ENCODE peak calls at places on chromosome 3, in six cellular contexts. S is cardiac muscle cell, J is fibroblast of lung, A is fibroblast of pulmonary artery, M is astrocyte, H is neural crest cell. L is an unnamed sample.

GRCh38 chr3:10263549-10264363 is 15.5 kb downstream of the TATDN2 start:
- DNase-seq in A (peak; percentile 58), J (peak; percentile 46), M (peak; percentile 33), H (peak; percentile 47), S (peak; percentile 62), L (no peak)

GRCh38 chr3:188584162-188584529 is 430.2 kb downstream of the LPP start:
- DNase-seq in J (peak; percentile 77), A (peak; percentile 86), S (peak; percentile 90), M (peak; percentile 91), H (no peak), L (no peak)

GRCh38 chr3:42290966-42291714 is 25.2 kb upstream of the CCK start:
- DNase-seq in M (no peak), J (no peak), A (no peak), H (no peak), S (no peak), L (no peak)

GRCh38 chr3:113268917-113269316 is 57.6 kb downstream of the BOC start:
- DNase-seq in H (no peak), M (no peak), J (no peak), S (no peak), A (no peak), L (no peak)

GRCh38 chr3:186852994-186853393 is 10.5 kb downstream of the ADIPOQ start:
- DNase-seq in H (no peak), M (no peak), S (no peak), J (no peak), A (no peak), L (no peak)

GRCh38 chr3:63207066-63207590 is 71.0 kb upstream of the SYNPR start:
- DNase-seq in J (peak; percentile 83), M (no peak), A (no peak), H (no peak), S (no peak), L (no peak)

GRCh38 chr3:20458994-20459736 is 273.2 kb upstream of the SGO1 start:
- DNase-seq in J (peak; percentile 1), H (no peak), A (peak; percentile 66), M (no peak), S (peak; percentile 38), L (no peak)

GRCh38 chr3:149494759-149495580 is 20.5 kb downstream of the TM4SF4 start:
- DNase-seq in A (no peak), M (peak; percentile 53), H (no peak), J (no peak), S (no peak), L (no peak)

GRCh38 chr3:14774431-14774830 is 44.3 kb upstream of the FGD5 start:
- DNase-seq in H (no peak), S (no peak), M (no peak), A (no peak), J (no peak), L (peak; percentile 59)

GRCh38 chr3:73924063-73924462 is 299.3 kb upstream of the PDZRN3 start:
- DNase-seq in H (no peak), M (no peak), A (no peak), J (no peak), S (no peak), L (no peak)

GRCh38 chr3:42733501-42734262 is 31.1 kb upstream of the HHATL start:
- DNase-seq in J (no peak), M (no peak), A (no peak), H (no peak), S (no peak), L (no peak)

GRCh38 chr3:30193625-30194044 is 412.8 kb upstream of the TGFBR2 start:
- DNase-seq in J (no peak), A (no peak), S (no peak), H (no peak), M (no peak), L (no peak)

GRCh38 chr3:55455915-55456314 is 31.2 kb downstream of the WNT5A start:
- DNase-seq in J (no peak), S (no peak), M (no peak), H (no peak), A (no peak), L (no peak)

GRCh38 chr3:156187146-156187769 is 66.9 kb downstream of the KCNAB1 start:
- DNase-seq in A (peak; percentile 40), M (peak; percentile 92), H (no peak), S (peak; percentile 26), J (no peak), L (no peak)

DNA sequence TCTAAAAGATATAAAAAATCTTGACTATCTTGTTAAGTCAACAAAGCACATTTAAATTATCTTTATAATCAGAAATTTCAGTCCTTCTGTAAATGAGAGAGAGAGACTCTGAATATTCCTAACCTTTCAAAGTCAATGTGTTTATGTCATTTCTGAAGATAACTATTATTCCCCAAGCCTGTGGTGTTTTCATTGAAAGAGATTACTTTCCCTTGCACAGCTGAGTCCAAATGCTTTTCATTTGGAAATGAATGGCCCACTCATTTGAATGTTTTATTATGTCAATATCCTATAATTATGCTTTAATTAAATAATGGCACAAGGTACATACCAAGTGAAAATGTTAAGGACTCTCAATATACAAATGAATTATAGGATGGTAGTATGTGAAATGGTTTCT is 680.0 kb upstream of the DPPA4 start:
- DNase-seq in H (no peak), J (no peak), S (no peak), M (no peak), A (no peak), L (no peak)
- TF ChIP-seq CTCF in H (no peak), J (no peak), S (no peak), M (no peak), A (no peak), L (no peak)

GRCh38 chr3:134462236-134463059 is 23.3 kb downstream of the ANAPC13 start:
- DNase-seq in M (peak; percentile 83), H (no peak), A (peak; percentile 66), S (peak; percentile 64), J (peak; percentile 59), L (no peak)
- TF ChIP-seq CTCF in M (no peak), H (no peak), A (no peak), S (no peak), J (no peak), L (no peak)

GRCh38 chr3:136543385-136543784 is 208.8 kb downstream of the STAG1 start:
- DNase-seq in J (peak; percentile 28), H (no peak), A (peak; percentile 81), M (no peak), S (peak; percentile 63), L (no peak)

GRCh38 chr3:136546718-136547117 is 205.5 kb downstream of the STAG1 start:
- DNase-seq in A (peak; percentile 12), H (no peak), J (peak; percentile 26), S (peak; percentile 21), M (peak; percentile 16), L (no peak)

GRCh38 chr3:136544532-136544931 is 207.6 kb downstream of the STAG1 start:
- DNase-seq in M (no peak), J (no peak), S (peak; percentile 17), H (no peak), A (peak; percentile 14), L (no peak)

GRCh38 chr3:136547293-136547692 is 204.9 kb downstream of the STAG1 start:
- DNase-seq in A (peak; percentile 8), S (no peak), M (peak; percentile 64), J (peak; percentile 29), H (no peak), L (no peak)

DNA sequence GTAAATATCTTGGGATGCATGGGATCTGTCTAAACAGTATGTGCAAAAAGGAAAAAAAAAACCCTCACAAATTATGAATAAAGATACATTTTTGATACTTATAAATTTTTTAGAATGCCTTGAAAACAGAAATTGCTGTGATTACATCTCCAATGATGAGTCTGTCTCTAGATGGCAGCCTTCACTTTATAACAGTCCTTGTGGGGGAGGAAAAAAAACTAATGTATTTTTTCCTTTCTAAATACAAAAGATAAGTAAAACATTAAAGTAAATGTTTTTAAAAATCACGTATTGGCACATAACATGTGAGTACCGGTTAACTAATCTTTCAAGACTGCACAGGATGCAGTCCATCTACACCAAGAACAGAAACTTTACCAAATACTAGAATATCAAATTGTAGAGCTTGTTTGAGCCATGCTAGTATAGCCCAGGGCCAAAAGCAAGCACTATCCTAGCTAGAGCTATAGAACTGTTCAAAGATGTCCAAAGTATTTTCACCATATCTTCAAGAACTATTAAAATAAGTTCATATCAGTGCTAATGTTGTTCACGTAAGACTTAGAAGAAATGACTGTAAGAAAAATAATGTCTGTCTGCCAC is 206.4 kb downstream of the STAG1 start:
- DNase-seq in M (no peak), S (peak; percentile 31), J (peak; percentile 61), A (peak; percentile 48), H (no peak), L (no peak)
- TF ChIP-seq CTCF in M (no peak), S (peak; percentile 24), J (peak; percentile 25), A (peak; percentile 36), H (no peak), L (no peak)

DNA sequence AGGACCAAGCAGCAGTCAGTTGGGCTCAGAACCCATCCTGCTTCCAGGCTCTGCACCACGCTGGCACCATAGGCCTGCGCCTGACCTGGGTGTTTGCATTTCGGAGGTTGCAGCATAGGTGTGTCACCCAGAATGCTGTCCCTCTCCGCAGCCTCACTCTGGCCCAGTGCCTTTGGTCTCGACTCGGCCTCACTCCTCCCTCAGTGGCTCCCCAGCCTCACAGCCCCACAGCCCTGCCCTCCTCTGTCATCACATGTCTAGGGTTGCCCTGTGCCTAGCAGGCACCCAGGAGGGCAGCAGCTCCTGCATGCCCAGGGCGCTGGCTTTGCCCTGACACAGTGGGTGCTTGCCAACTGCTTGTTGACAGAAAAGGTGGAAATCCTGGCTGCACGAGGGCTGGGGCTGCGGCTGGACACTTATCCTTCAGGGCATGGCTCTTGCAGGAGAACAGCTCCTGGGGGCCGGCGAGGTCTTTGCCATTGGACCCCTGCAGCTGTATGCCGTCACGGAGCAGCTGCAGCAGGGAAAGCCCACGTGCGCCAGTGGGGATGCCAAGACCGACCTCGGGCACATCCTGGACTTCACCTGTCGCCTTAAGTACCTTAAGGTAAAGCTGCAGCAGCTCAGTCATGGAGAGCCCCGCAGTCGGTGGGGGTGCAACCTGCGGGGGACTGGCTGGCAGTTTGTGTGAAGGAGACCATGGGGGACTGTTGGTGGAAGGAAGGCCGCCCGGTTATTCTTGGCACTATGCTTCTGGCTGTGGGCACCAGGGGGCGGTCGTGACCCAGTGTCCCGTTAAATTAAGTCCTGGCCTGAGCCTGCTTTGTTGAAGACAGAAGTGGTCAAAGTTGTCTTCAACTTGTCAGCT is 16.2 kb downstream of the NISCH start:
- DNase-seq in J (peak; percentile 60), M (no peak), H (peak; percentile 52), S (peak; percentile 67), A (peak; percentile 66), L (no peak)
- TF ChIP-seq CTCF in J (peak; percentile 47), M (peak; percentile 49), H (peak; percentile 64), S (peak; percentile 66), A (peak; percentile 64), L (peak; percentile 54)

DNA sequence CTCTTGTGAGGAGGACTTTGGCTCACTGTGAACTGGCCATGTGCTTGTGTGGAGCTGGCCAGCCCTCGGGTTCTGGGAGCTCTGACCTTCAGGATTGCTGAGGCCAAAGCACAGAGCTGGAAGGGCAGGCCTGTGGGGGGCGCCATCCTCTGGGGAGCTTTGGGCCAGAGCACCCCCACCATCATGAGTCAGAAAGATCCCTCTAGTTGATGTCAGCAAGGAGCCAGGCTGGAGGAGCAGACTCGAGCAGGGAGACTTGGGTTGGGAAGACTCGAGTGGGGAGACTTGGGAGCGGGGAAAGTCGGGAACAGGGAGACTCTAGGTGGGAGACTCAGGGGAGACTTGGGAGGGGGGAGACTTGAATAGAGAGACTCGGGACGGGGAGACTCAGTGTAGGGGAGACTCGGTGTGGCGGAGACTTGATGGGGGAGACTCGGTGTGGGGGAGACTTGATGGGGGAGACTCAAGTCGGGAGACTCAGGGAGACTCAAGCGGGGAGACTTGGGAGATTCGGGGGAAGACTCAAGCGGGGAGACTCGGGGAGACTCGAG is 37.7 kb upstream of the PLXNA1 start:
- DNase-seq in S (no peak), M (no peak), H (no peak), A (no peak), J (no peak), L (no peak)
- TF ChIP-seq CTCF in S (peak; percentile 9), M (no peak), H (no peak), A (no peak), J (no peak), L (no peak)